ENCODE peak calls at places on chromosomes 3 and 15, in eight cellular contexts. O is heart left ventricle; J is AG04450; T is caudate nucleus; F is coronary artery; N is fibroblast of lung; Z is K562; S is CD4-positive, alpha-beta T cell. M is an unnamed sample.

GRCh38 chr15:67884514-67885225 is 44.8 kb upstream of the RNU6-1 start:
- DNase-seq in F (peak; percentile 90), S (peak; percentile 23), T (peak; percentile 46), N (peak; percentile 76), J (no peak), Z (peak; percentile 94), O (peak; percentile 89), M (peak; percentile 81)

GRCh38 chr3:124829175-124829818 is 57.9 kb downstream of the ITGB5 start:
- DNase-seq in O (peak; percentile 46), T (no peak), J (no peak), Z (no peak), F (no peak), N (no peak), S (no peak), M (no peak)

GRCh38 chr15:86327230-86327865 is 247.7 kb downstream of the AGBL1 start:
- DNase-seq in J (no peak), F (no peak), N (peak; percentile 8), O (no peak), Z (no peak), S (no peak), T (no peak), M (no peak)

GRCh38 chr3:30098656-30099454 is 507.5 kb upstream of the TGFBR2 start:
- DNase-seq in J (no peak), Z (no peak), T (no peak), N (peak; percentile 89), O (no peak), F (no peak), S (no peak), M (no peak)

GRCh38 chr3:58630081-58630709 is 36.4 kb downstream of the FAM3D start:
- DNase-seq in F (no peak), Z (peak; percentile 63), N (peak; percentile 39), J (no peak), T (peak; percentile 41), O (peak; percentile 61), S (peak; percentile 36), M (peak; percentile 71)

GRCh38 chr3:159818997-159819500 is 169.6 kb upstream of the IL12A start:
- DNase-seq in N (no peak), T (no peak), J (no peak), S (no peak), Z (no peak), O (no peak), F (no peak), M (no peak)

GRCh38 chr3:46321461-46322104 is 32.3 kb upstream of the CCR2 start:
- DNase-seq in J (no peak), N (no peak), O (no peak), T (no peak), S (no peak), F (no peak), Z (no peak), M (no peak)

GRCh38 chr3:146747928-146748327 is 142.8 kb upstream of the PLSCR5 start:
- DNase-seq in F (no peak), J (peak; percentile 0), T (no peak), O (no peak), N (peak; percentile 21), Z (no peak), S (no peak), M (no peak)

GRCh38 chr3:173618148-173618547 is 220.6 kb downstream of the NLGN1 start:
- DNase-seq in F (no peak), T (no peak), O (no peak), J (no peak), Z (no peak), N (no peak), S (no peak), M (no peak)

GRCh38 chr3:196996454-196997265 is 28.0 kb upstream of the PIGZ start:
- DNase-seq in Z (no peak), T (no peak), J (no peak), F (no peak), N (no peak), S (no peak), O (no peak), M (no peak)

GRCh38 chr15:64122444-64122843 is 26.7 kb downstream of the SNX1 start:
- DNase-seq in S (no peak), J (no peak), Z (no peak), T (no peak), N (no peak), O (no peak), F (no peak), M (no peak)

GRCh38 chr15:64596701-64597468 is 136.5 kb downstream of the ZNF609 start:
- DNase-seq in F (no peak), S (peak; percentile 22), J (no peak), T (no peak), Z (peak; percentile 45), O (no peak), N (peak; percentile 65), M (no peak)

GRCh38 chr3:186930143-186930638 is at the start of gene ST6GAL1:
- DNase-seq in F (peak; percentile 90), O (peak; percentile 87), N (peak; percentile 59), S (peak; percentile 39), Z (peak; percentile 81), T (no peak), J (no peak), M (peak; percentile 52)

GRCh38 chr3:152695810-152696209 is 139.1 kb upstream of the P2RY1 start:
- DNase-seq in S (no peak), O (no peak), N (no peak), T (no peak), F (no peak), J (no peak), Z (no peak), M (no peak)

GRCh38 chr3:8755564-8756237 is 13.7 kb downstream of the OXTR start:
- DNase-seq in J (no peak), T (no peak), S (no peak), Z (peak; percentile 37), F (no peak), N (peak; percentile 17), O (no peak), M (no peak)

GRCh38 chr15:25391971-25392733 is 46.7 kb downstream of the UBE3A start:
- DNase-seq in T (no peak), S (no peak), O (no peak), F (no peak), J (no peak), N (peak; percentile 78), Z (no peak), M (no peak)

GRCh38 chr3:52838561-52839267 is 3.9 kb upstream of the MUSTN1 start:
- DNase-seq in S (no peak), N (no peak), J (no peak), Z (no peak), F (no peak), O (peak; percentile 18), T (no peak), M (no peak)

GRCh38 chr15:78838480-78838879 is 27.2 kb upstream of the ADAMTS7 start:
- DNase-seq in N (no peak), T (no peak), Z (no peak), J (no peak), O (no peak), S (no peak), F (no peak), M (peak; percentile 18)

DNA sequence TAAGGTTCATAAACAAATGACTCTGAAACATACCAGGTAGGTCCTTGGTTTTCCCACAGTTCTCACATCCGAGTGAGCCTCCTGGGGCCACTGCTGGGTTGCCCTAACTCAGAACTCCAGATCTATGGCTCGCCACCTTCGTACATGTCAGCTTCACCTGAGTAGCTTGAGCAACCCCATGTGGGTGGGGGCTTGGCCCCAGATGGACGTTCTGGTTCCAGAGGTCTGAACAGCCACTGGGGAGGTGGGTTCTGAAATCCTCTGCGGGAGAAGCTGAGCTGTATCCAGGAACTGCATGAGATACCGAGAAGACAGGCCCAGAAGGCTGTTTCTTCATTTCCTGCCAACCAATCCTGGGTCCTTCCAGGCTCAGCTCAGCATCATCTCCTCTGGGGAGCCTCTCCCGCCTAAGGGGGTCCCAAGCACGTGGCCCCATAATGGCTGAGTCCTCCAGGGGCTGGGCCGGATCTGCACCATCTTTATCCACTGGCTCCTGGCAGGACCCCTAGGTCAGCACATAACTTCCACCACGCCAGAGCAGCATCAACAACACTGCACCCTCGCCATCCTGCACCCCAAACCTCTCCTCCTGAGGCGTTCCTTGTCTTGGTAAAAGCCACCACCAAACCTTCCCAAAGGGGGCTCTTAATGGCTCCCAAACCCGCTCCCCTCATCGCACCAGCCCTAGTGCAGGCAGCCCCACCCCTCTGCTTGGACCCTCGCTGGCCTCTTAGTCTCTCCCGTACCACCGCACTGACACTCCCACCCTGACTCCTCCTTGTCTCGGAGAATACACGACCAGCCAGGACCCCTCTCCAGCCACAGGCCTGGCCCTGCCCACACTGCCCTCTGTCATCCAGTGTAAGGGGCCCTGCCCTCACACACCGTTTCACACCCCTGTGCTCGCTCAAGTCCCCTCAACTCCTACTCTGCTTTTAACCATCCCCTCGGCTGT is 39.8 kb downstream of the PCSK6 start:
- DNase-seq in S (no peak), N (no peak), J (no peak), Z (no peak), T (no peak), O (no peak), F (peak; percentile 54), M (no peak)
- H3K27ac ChIP-seq in S (no peak overlapping the region), N (no peak overlapping the region), J (no peak overlapping the region), Z (peak overlapping the region; percentile 23), T (no peak overlapping the region), O (no peak overlapping the region), F (no peak overlapping the region), M (no peak overlapping the region)

GRCh38 chr15:29802411-29802810 is 19.9 kb downstream of the TJP1 start:
- DNase-seq in T (no peak), Z (no peak), S (no peak), J (no peak), F (no peak), N (no peak), O (no peak), M (no peak)
- H3K27ac ChIP-seq in T (no peak overlapping the region), Z (no peak overlapping the region), S (no peak overlapping the region), J (no peak overlapping the region), F (no peak overlapping the region), N (no peak overlapping the region), O (no peak overlapping the region), M (no peak overlapping the region)

DNA sequence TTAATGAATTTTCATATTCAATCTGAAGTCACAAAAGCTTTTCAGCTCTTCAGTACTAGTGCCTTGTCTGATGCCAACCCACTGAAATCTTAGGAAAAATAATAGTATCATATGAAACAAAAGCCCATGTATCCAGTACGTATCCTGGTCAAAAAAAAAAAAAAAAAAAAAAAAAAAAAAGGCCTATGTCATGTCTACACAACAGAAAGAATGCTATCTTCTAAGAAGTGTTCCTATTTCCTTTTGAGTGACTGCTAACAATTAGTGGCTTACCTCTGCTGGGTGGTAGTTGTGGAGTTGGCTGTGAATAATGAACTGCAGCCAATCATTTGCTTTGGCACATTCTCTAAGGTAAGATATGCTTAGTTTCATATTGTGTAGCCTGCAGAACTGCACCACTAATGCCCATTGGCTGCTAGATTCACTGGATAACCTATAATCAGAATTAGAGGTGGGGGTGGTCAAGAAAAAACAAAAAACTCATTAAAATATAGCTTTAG is 59.6 kb downstream of the EIF3J start:
- DNase-seq in Z (no peak), S (no peak), N (no peak), O (no peak), T (no peak), J (no peak), F (no peak), M (no peak)
- H3K27ac ChIP-seq in Z (no peak overlapping the region), S (no peak overlapping the region), N (no peak overlapping the region), O (no peak overlapping the region), T (no peak overlapping the region), J (no peak overlapping the region), F (no peak overlapping the region), M (no peak overlapping the region)

DNA sequence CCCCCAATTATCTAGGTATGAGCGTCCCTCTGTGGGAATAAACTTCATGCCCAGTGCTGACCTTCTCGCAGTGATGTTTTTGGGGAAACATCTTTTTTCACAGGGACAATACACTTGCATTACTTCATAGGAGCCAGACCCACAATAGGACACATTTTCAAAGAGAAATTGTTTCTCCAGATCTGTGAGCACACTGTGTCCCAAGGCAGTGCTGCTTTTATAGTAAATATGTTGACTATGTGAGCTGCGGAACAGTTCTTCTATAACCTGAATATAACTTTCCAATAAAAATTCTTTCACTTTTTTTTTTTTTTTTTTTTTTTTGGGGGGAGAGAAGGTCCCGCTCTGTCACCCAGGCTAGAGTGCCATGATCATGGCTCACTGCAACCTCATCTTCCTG is 17.4 kb upstream of the THSD4 start:
- DNase-seq in O (no peak), S (no peak), J (no peak), N (no peak), Z (no peak), T (no peak), F (no peak), M (no peak)
- H3K27ac ChIP-seq in O (no peak overlapping the region), S (no peak overlapping the region), J (no peak overlapping the region), N (no peak overlapping the region), Z (no peak overlapping the region), T (no peak overlapping the region), F (no peak overlapping the region), M (no peak overlapping the region)

M was measured in trophoblast cell.